ENCODE peak calls at places on chromosomes 1 and 21, in four cellular contexts. O is esophagus squamous epithelium, L is IMR-90, V is Peyer's patch. H is an unnamed sample.

GRCh38 chr1:58505286-58505685 is 41.2 kb downstream of the OMA1 start:
- DNase-seq in V (no peak), L (no peak), O (no peak), H (no peak)

GRCh38 chr1:93302078-93302477 is 43.6 kb upstream of the DR1 start:
- DNase-seq in L (no peak), V (no peak), O (no peak), H (no peak)

GRCh38 chr21:40151611-40152010 is 284.4 kb downstream of the PCP4 start:
- DNase-seq in V (no peak), L (no peak), O (no peak), H (no peak)

GRCh38 chr1:52677407-52677806 is 20.7 kb downstream of the COA7 start:
- DNase-seq in V (no peak), O (no peak), L (peak), H (no peak)

GRCh38 chr1:243454328-243454997 is 198.6 kb downstream of the SDCCAG8 start:
- DNase-seq in V (no peak), L (no peak), O (no peak), H (no peak)

GRCh38 chr1:41486053-41486891 is 1.8 kb upstream of the EDN2 start:
- DNase-seq in O (no peak), V (peak), L (peak), H (no peak)

GRCh38 chr1:163055531-163055930 is 13.6 kb upstream of the RGS4 start:
- DNase-seq in L (no peak), O (no peak), V (no peak), H (no peak)

GRCh38 chr1:7389201-7389785 is 381.8 kb upstream of the VAMP3 start:
- DNase-seq in V (no peak), O (no peak), L (peak), H (no peak)

GRCh38 chr1:81811757-81812371 is 11.1 kb downstream of the ADGRL2 start:
- DNase-seq in V (no peak), O (no peak), L (no peak), H (no peak)

GRCh38 chr1:184970691-184971161 is 3.6 kb downstream of the NIBAN1 start:
- DNase-seq in L (peak), O (no peak), V (no peak), H (no peak)

GRCh38 chr1:203069028-203069804 is 16.6 kb downstream of the MYOG start:
- DNase-seq in O (no peak), L (no peak), V (no peak), H (peak)

GRCh38 chr1:1538334-1538733 is 2.1 kb downstream of the TMEM240 start:
- DNase-seq in V (no peak), O (no peak), L (no peak), H (no peak)

GRCh38 chr21:18716578-18717138 is 313.1 kb upstream of the TMPRSS15 start:
- DNase-seq in O (no peak), L (no peak), V (no peak), H (no peak)

GRCh38 chr1:115140442-115141144 is 51.3 kb upstream of the TSPAN2 start:
- DNase-seq in V (no peak), L (no peak), O (no peak), H (no peak)

GRCh38 chr1:1306661-1307260 is 969 bp downstream of the ACAP3 start:
- DNase-seq in V (peak), O (no peak), L (no peak), H (no peak)

GRCh38 chr21:34992736-34993135 is 56.4 kb downstream of the RUNX1 start:
- DNase-seq in V (no peak), O (no peak), L (peak), H (peak)

GRCh38 chr1:62436466-62437272 is at the start of gene USP1:
- DNase-seq in L (peak), O (peak), V (peak), H (peak)
- TF ChIP-seq POLR2A in L (peak), O (peak), V (peak), H (peak)

GRCh38 chr21:27578741-27579265 is 611.9 kb upstream of the ADAMTS5 start:
- DNase-seq in L (no peak), O (no peak), V (no peak), H (no peak)

GRCh38 chr21:27581168-27581567 is 614.3 kb upstream of the ADAMTS5 start:
- DNase-seq in V (no peak), L (peak), O (no peak), H (no peak)

GRCh38 chr21:27582246-27582945 is 615.5 kb upstream of the ADAMTS5 start:
- DNase-seq in O (no peak), V (no peak), L (peak), H (no peak)

GRCh38 chr21:27582946-27583270 is 616.0 kb upstream of the ADAMTS5 start:
- DNase-seq in L (no peak), O (no peak), V (no peak), H (no peak)

GRCh38 chr21:27580276-27580675 is 613.4 kb upstream of the ADAMTS5 start:
- DNase-seq in O (no peak), V (no peak), L (peak), H (no peak)
- H3K4me3 ChIP-seq in O (no peak), V (no peak), L (no peak), H (no peak)

DNA sequence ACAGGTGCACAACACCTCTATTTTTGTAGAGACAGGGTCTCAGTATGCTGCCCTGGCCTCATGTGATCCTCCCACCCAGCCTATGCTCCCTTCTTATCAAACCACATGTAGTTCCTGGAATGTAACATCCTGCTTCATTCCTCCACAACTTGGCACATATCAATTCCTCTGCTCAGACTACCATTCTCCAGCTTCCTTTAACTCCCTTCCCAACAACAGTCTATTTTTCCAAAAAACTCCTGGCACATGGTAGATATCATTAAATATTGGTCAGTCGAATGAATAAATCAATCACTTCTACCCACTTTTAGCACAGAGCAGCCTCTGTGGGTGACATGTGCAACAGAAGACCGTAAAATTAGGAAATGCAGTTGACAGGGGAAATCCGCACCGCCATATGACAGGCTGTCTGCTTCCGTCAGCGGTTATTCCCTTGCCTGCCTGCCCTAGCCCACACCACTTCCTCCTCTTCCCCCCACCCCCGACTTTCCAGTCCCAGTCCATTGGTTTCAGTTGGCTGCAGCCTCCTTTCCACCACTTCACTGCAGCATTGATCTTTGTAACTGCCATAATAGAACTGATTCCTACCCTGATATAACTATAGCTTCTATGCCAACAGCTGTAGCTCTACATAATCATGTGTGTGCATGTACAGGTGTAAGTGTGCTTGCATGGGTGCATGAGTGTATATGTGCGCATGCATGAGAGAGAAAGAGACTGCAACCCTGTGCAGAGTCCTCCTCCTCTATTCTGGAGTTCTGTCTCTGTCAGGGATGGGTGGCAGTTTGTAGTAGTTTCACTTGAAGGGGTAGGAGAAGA is 6.8 kb upstream of the AKR1A1 start:
- DNase-seq in L (no peak), O (peak), V (peak), H (peak)
- TF ChIP-seq POLR2A in L (no peak), O (no peak), V (no peak), H (no peak)

GRCh38 chr1:172536256-172536655 is 3.3 kb downstream of the SUCO start:
- DNase-seq in V (no peak), L (no peak), O (no peak), H (no peak)
- H3K4me3 ChIP-seq in V (no peak), L (no peak), O (no peak), H (no peak)

GRCh38 chr1:42958488-42959317 is at the start of gene SLC2A1:
- DNase-seq in V (peak), L (peak), O (peak), H (peak)

GRCh38 chr1:42957229-42957879 is 1.3 kb downstream of the SLC2A1 start:
- DNase-seq in V (no peak), L (no peak), O (no peak), H (no peak)

GRCh38 chr1:42955311-42956063 is 3.2 kb downstream of the SLC2A1 start:
- DNase-seq in V (no peak), O (no peak), L (no peak), H (no peak)

GRCh38 chr1:42956739-42957138 is 1.9 kb downstream of the SLC2A1 start:
- DNase-seq in O (no peak), L (no peak), V (no peak), H (no peak)

GRCh38 chr1:42957880-42958487 is 684 bp downstream of the SLC2A1 start:
- DNase-seq in O (no peak), V (peak), L (peak), H (no peak)
- TF ChIP-seq POLR2A in O (peak), V (no peak), L (no peak), H (no peak)

GRCh38 chr1:65991694-65992093 is 199.0 kb downstream of the PDE4B start:
- DNase-seq in V (no peak), O (no peak), L (no peak), H (no peak)
- H3K4me3 ChIP-seq in V (no peak), O (no peak), L (no peak), H (no peak)

GRCh38 chr1:117118101-117118500 is 3.4 kb downstream of the TRIM45 start:
- DNase-seq in O (no peak), V (no peak), L (no peak), H (no peak)

GRCh38 chr1:117116090-117116783 is 5.3 kb downstream of the TRIM45 start:
- DNase-seq in O (no peak), V (no peak), L (no peak), H (no peak)

GRCh38 chr1:117114816-117115215 is 6.7 kb downstream of the TRIM45 start:
- DNase-seq in V (no peak), O (no peak), L (no peak), H (no peak)

GRCh38 chr1:117117697-117118096 is 3.9 kb downstream of the TRIM45 start:
- DNase-seq in V (no peak), O (no peak), L (no peak), H (no peak)

DNA sequence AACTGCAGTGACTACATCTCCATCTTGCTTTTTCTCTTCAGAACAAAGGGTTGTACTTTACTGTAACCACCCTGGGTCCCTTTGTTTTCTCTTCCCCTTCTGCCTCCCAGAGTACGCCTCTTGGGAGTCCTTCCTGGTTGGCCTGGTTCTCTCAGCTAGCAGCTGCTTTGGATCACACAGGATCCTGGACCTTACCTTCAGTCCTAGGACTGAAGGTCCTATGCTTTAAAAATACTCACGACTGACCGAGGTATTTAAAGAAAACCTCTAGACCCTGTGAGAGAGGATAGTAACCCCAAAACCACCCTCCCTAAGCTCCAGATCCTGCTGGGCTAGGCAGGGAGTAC is 4.8 kb downstream of the TRIM45 start:
- DNase-seq in V (no peak), L (no peak), O (no peak), H (no peak)
- TF ChIP-seq POLR2A in V (no peak), L (no peak), O (no peak), H (no peak)

GRCh38 chr21:45981154-45981606 is 390 bp upstream of the COL6A1 start:
- DNase-seq in V (peak), L (peak), O (no peak), H (peak)

GRCh38 chr21:45980697-45981096 is 873 bp upstream of the COL6A1 start:
- DNase-seq in O (no peak), L (no peak), V (no peak), H (no peak)

GRCh38 chr21:45979651-45980050 is 1.9 kb upstream of the COL6A1 start:
- DNase-seq in L (no peak), O (no peak), V (no peak), H (no peak)

GRCh38 chr21:45979141-45979631 is 2.4 kb upstream of the COL6A1 start:
- DNase-seq in L (no peak), O (no peak), V (peak), H (no peak)

DNA sequence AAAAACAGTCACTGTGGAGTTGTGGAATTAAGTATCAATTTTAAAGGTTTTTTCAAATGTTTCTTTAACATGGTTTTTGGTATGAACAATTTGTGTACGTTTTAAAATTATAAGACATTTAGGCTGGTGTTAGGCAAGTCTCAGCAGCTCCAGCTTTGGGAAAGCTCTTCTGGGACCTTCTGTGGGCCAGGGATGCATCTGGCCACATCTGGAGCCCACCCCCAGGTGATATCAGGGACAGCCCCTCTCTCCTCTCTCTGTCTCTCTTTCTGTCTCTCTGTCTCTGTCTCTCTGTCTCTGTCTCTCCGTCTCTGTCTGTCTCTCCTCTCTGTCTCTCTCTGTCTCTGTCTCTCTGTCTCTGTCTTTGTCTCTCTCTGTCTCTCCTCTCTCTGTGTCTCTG is 1.3 kb upstream of the COL6A1 start:
- DNase-seq in O (no peak), L (no peak), V (no peak), H (no peak)
- H3K4me3 ChIP-seq in O (no peak), L (no peak), V (no peak), H (no peak)

GRCh38 chr1:2585318-2586092 is 1.1 kb upstream of the PRXL2B start:
- DNase-seq in V (peak), O (peak), L (peak), H (peak)
- TF ChIP-seq POLR2A in V (peak), O (no peak), L (no peak), H (peak)